ENCODE peak calls at places on chromosomes 16 and 17, in six cellular contexts. One of them, this sample, is unnamed.

GRCh38 chr17:39740357-39741111 is 2.8 kb downstream of the GRB7 start:
- DNase-seq in PC-3: peak; percentile 82
- DNase-seq in GM12878: no peak
- DNase-seq in mammary epithelial cell: peak; percentile 94
- DNase-seq in fibroblast of lung: peak; percentile 50
- DNase-seq in GM23338: peak; percentile 95
- DNase-seq in this sample: no peak

GRCh38 chr16:85935957-85936760 is 37.2 kb downstream of the IRF8 start:
- DNase-seq in PC-3: no peak
- DNase-seq in GM12878: peak; percentile 89
- DNase-seq in mammary epithelial cell: no peak
- DNase-seq in fibroblast of lung: peak; percentile 35
- DNase-seq in GM23338: no peak
- DNase-seq in this sample: peak; percentile 52

GRCh38 chr16:10828851-10829331 is 10.3 kb upstream of the TVP23A start:
- DNase-seq in PC-3: peak; percentile 62
- DNase-seq in GM12878: no peak
- DNase-seq in mammary epithelial cell: peak; percentile 73
- DNase-seq in fibroblast of lung: peak; percentile 86
- DNase-seq in GM23338: peak; percentile 30
- DNase-seq in this sample: no peak

GRCh38 chr16:72023962-72024361 is 15.4 kb downstream of the DHODH start:
- DNase-seq in PC-3: no peak
- DNase-seq in GM12878: no peak
- DNase-seq in mammary epithelial cell: no peak
- DNase-seq in fibroblast of lung: no peak
- DNase-seq in GM23338: no peak
- DNase-seq in this sample: no peak

GRCh38 chr16:71672125-71672524 is 46.1 kb downstream of the MARVELD3 start:
- DNase-seq in PC-3: no peak
- DNase-seq in GM12878: no peak
- DNase-seq in mammary epithelial cell: no peak
- DNase-seq in fibroblast of lung: no peak
- DNase-seq in GM23338: no peak
- DNase-seq in this sample: no peak

GRCh38 chr17:45243750-45244149 is 18.1 kb downstream of the SPATA32 start:
- DNase-seq in PC-3: no peak
- DNase-seq in GM12878: no peak
- DNase-seq in mammary epithelial cell: no peak
- DNase-seq in fibroblast of lung: no peak
- DNase-seq in GM23338: no peak
- DNase-seq in this sample: no peak

GRCh38 chr17:77132411-77133086 is 8.2 kb upstream of the SEC14L1 start:
- DNase-seq in PC-3: peak; percentile 42
- DNase-seq in GM12878: no peak
- DNase-seq in mammary epithelial cell: peak; percentile 53
- DNase-seq in fibroblast of lung: no peak
- DNase-seq in GM23338: no peak
- DNase-seq in this sample: no peak

GRCh38 chr17:41683441-41684007 is 5.2 kb upstream of the EIF1 start:
- DNase-seq in PC-3: no peak
- DNase-seq in GM12878: no peak
- DNase-seq in mammary epithelial cell: no peak
- DNase-seq in fibroblast of lung: no peak
- DNase-seq in GM23338: no peak
- DNase-seq in this sample: no peak

GRCh38 chr16:73113326-73113720 is 65.4 kb upstream of the ZFHX3 start:
- DNase-seq in PC-3: no peak
- DNase-seq in GM12878: no peak
- DNase-seq in mammary epithelial cell: peak; percentile 82
- DNase-seq in fibroblast of lung: peak; percentile 26
- DNase-seq in GM23338: no peak
- DNase-seq in this sample: no peak

GRCh38 chr17:40100669-40101366 is 429 bp upstream of the NR1D1 start:
- DNase-seq in PC-3: peak; percentile 96
- DNase-seq in GM12878: peak; percentile 82
- DNase-seq in mammary epithelial cell: peak; percentile 98
- DNase-seq in fibroblast of lung: peak; percentile 97
- DNase-seq in GM23338: peak; percentile 99
- DNase-seq in this sample: peak; percentile 97

GRCh38 chr16:70737377-70738082 is 51.7 kb upstream of the MTSS2 start:
- DNase-seq in PC-3: no peak
- DNase-seq in GM12878: peak; percentile 81
- DNase-seq in mammary epithelial cell: peak; percentile 67
- DNase-seq in fibroblast of lung: peak; percentile 80
- DNase-seq in GM23338: no peak
- DNase-seq in this sample: peak; percentile 98

GRCh38 chr16:64489449-64489848 is 632.4 kb downstream of the CDH11 start:
- DNase-seq in PC-3: no peak
- DNase-seq in GM12878: no peak
- DNase-seq in mammary epithelial cell: no peak
- DNase-seq in fibroblast of lung: peak; percentile 30
- DNase-seq in GM23338: no peak
- DNase-seq in this sample: no peak

GRCh38 chr17:72063756-72064461 is 56.9 kb upstream of the SOX9 start:
- DNase-seq in PC-3: peak; percentile 50
- DNase-seq in GM12878: no peak
- DNase-seq in mammary epithelial cell: peak; percentile 58
- DNase-seq in fibroblast of lung: no peak
- DNase-seq in GM23338: no peak
- DNase-seq in this sample: no peak

GRCh38 chr16:67672739-67673662 is 6.4 kb downstream of the C16orf86 start:
- DNase-seq in PC-3: peak; percentile 59
- DNase-seq in GM12878: no peak
- DNase-seq in mammary epithelial cell: peak; percentile 39
- DNase-seq in fibroblast of lung: peak; percentile 65
- DNase-seq in GM23338: peak; percentile 87
- DNase-seq in this sample: peak; percentile 61

GRCh38 chr16:16025214-16025968 is 76.0 kb downstream of the ABCC1 start:
- DNase-seq in PC-3: peak; percentile 70
- DNase-seq in GM12878: no peak
- DNase-seq in mammary epithelial cell: peak; percentile 85
- DNase-seq in fibroblast of lung: peak; percentile 97
- DNase-seq in GM23338: no peak
- DNase-seq in this sample: no peak

GRCh38 chr16:56193951-56194726 is 2.9 kb downstream of the GNAO1 start:
- DNase-seq in PC-3: no peak
- DNase-seq in GM12878: no peak
- DNase-seq in mammary epithelial cell: peak; percentile 45
- DNase-seq in fibroblast of lung: peak; percentile 69
- DNase-seq in GM23338: peak; percentile 96
- DNase-seq in this sample: no peak

GRCh38 chr16:70723740-70724145 is 37.9 kb upstream of the MTSS2 start:
- DNase-seq in PC-3: no peak
- DNase-seq in GM12878: no peak
- DNase-seq in mammary epithelial cell: no peak
- DNase-seq in fibroblast of lung: no peak
- DNase-seq in GM23338: no peak
- DNase-seq in this sample: no peak

DNA sequence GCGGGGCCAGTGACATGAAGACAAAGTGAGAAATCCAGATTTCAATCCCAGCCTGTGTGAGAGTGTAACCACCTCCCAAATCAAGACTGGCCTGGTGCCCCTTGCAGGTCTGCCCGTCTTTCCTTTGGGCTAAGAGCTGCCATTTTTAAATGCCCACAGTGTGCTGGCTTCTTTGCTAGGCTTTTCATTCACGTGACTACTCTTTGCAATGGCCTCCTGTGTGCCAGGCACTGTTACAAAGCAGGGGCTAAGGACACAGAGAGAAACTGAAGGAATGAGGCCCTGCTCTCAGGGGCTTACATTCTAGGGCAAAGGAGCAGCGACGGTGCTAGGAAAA is 269 bp upstream of the ZSCAN10 start:
- DNase-seq in PC-3: no peak
- DNase-seq in GM12878: no peak
- DNase-seq in mammary epithelial cell: no peak
- DNase-seq in fibroblast of lung: no peak
- DNase-seq in GM23338: no peak
- DNase-seq in this sample: no peak
- H3K4me3 ChIP-seq in PC-3: no peak overlapping the region
- H3K4me3 ChIP-seq in GM12878: no peak overlapping the region
- H3K4me3 ChIP-seq in mammary epithelial cell: no peak overlapping the region
- H3K4me3 ChIP-seq in fibroblast of lung: no peak overlapping the region
- H3K4me3 ChIP-seq in GM23338: peak overlapping the region; percentile 89
- H3K4me3 ChIP-seq in this sample: no peak overlapping the region

GRCh38 chr17:3659541-3660111 is 8.8 kb downstream of the TAX1BP3 start:
- DNase-seq in PC-3: peak; percentile 58
- DNase-seq in GM12878: no peak
- DNase-seq in mammary epithelial cell: peak; percentile 80
- DNase-seq in fibroblast of lung: peak; percentile 89
- DNase-seq in GM23338: no peak
- DNase-seq in this sample: peak; percentile 3
- TF ChIP-seq CTCF in PC-3: no peak
- TF ChIP-seq CTCF in GM12878: no peak
- TF ChIP-seq CTCF in mammary epithelial cell: no peak
- TF ChIP-seq CTCF in fibroblast of lung: peak; percentile 44
- TF ChIP-seq CTCF in GM23338: no peak
- TF ChIP-seq CTCF in this sample: no peak

GRCh38 chr16:49664221-49665215 is 191.4 kb downstream of the ZNF423 start:
- DNase-seq in PC-3: no peak
- DNase-seq in GM12878: no peak
- DNase-seq in mammary epithelial cell: no peak
- DNase-seq in fibroblast of lung: no peak
- DNase-seq in GM23338: no peak
- DNase-seq in this sample: no peak
- H3K4me2 ChIP-seq in PC-3: no peak overlapping the region
- H3K4me2 ChIP-seq in GM12878: no peak overlapping the region
- H3K4me2 ChIP-seq in mammary epithelial cell: no peak overlapping the region
- H3K4me2 ChIP-seq in fibroblast of lung: no peak overlapping the region
- H3K4me2 ChIP-seq in GM23338: no peak overlapping the region
- H3K4me2 ChIP-seq in this sample: no peak overlapping the region

GRCh38 chr16:1019234-1019933 is 37.8 kb downstream of the SOX8 start:
- DNase-seq in PC-3: peak; percentile 32
- DNase-seq in GM12878: no peak
- DNase-seq in mammary epithelial cell: peak; percentile 14
- DNase-seq in fibroblast of lung: peak; percentile 62
- DNase-seq in GM23338: no peak
- DNase-seq in this sample: no peak
- H3K4me3 ChIP-seq in PC-3: peak overlapping the region; percentile 46
- H3K4me3 ChIP-seq in GM12878: no peak overlapping the region
- H3K4me3 ChIP-seq in mammary epithelial cell: no peak overlapping the region
- H3K4me3 ChIP-seq in fibroblast of lung: no peak overlapping the region
- H3K4me3 ChIP-seq in GM23338: no peak overlapping the region
- H3K4me3 ChIP-seq in this sample: no peak overlapping the region

GRCh38 chr16:4899474-4899846 is 37.5 kb downstream of the PPL start:
- DNase-seq in PC-3: no peak
- DNase-seq in GM12878: no peak
- DNase-seq in mammary epithelial cell: no peak
- DNase-seq in fibroblast of lung: no peak
- DNase-seq in GM23338: no peak
- DNase-seq in this sample: no peak
- TF ChIP-seq CTCF in PC-3: no peak
- TF ChIP-seq CTCF in GM12878: no peak
- TF ChIP-seq CTCF in mammary epithelial cell: no peak
- TF ChIP-seq CTCF in fibroblast of lung: no peak
- TF ChIP-seq CTCF in GM23338: no peak
- TF ChIP-seq CTCF in this sample: no peak

GRCh38 chr17:17417718-17418151 is 59.1 kb upstream of the MED9 start:
- DNase-seq in PC-3: no peak
- DNase-seq in GM12878: no peak
- DNase-seq in mammary epithelial cell: no peak
- DNase-seq in fibroblast of lung: no peak
- DNase-seq in GM23338: no peak
- DNase-seq in this sample: no peak

GRCh38 chr17:17420035-17420434 is 56.8 kb upstream of the MED9 start:
- DNase-seq in PC-3: no peak
- DNase-seq in GM12878: no peak
- DNase-seq in mammary epithelial cell: no peak
- DNase-seq in fibroblast of lung: no peak
- DNase-seq in GM23338: no peak
- DNase-seq in this sample: no peak

GRCh38 chr17:17419166-17419565 is 57.6 kb upstream of the MED9 start:
- DNase-seq in PC-3: no peak
- DNase-seq in GM12878: no peak
- DNase-seq in mammary epithelial cell: no peak
- DNase-seq in fibroblast of lung: no peak
- DNase-seq in GM23338: no peak
- DNase-seq in this sample: no peak

GRCh38 chr17:17420561-17421269 is 56.1 kb upstream of the MED9 start:
- DNase-seq in PC-3: no peak
- DNase-seq in GM12878: no peak
- DNase-seq in mammary epithelial cell: no peak
- DNase-seq in fibroblast of lung: no peak
- DNase-seq in GM23338: no peak
- DNase-seq in this sample: no peak

GRCh38 chr17:17419621-17420020 is 57.2 kb upstream of the MED9 start:
- DNase-seq in PC-3: no peak
- DNase-seq in GM12878: no peak
- DNase-seq in mammary epithelial cell: no peak
- DNase-seq in fibroblast of lung: no peak
- DNase-seq in GM23338: no peak
- DNase-seq in this sample: no peak
- H3K4me2 ChIP-seq in PC-3: no peak overlapping the region
- H3K4me2 ChIP-seq in GM12878: no peak overlapping the region
- H3K4me2 ChIP-seq in mammary epithelial cell: no peak overlapping the region
- H3K4me2 ChIP-seq in fibroblast of lung: no peak overlapping the region
- H3K4me2 ChIP-seq in GM23338: no peak overlapping the region
- H3K4me2 ChIP-seq in this sample: no peak overlapping the region

GRCh38 chr17:64399767-64400156 is 9.1 kb upstream of the PECAM1 start:
- DNase-seq in PC-3: no peak
- DNase-seq in GM12878: no peak
- DNase-seq in mammary epithelial cell: no peak
- DNase-seq in fibroblast of lung: no peak
- DNase-seq in GM23338: no peak
- DNase-seq in this sample: no peak

GRCh38 chr17:64400644-64401043 is 10.0 kb upstream of the PECAM1 start:
- DNase-seq in PC-3: no peak
- DNase-seq in GM12878: no peak
- DNase-seq in mammary epithelial cell: no peak
- DNase-seq in fibroblast of lung: no peak
- DNase-seq in GM23338: no peak
- DNase-seq in this sample: no peak

GRCh38 chr17:64401244-64401860 is 10.7 kb upstream of the PECAM1 start:
- DNase-seq in PC-3: no peak
- DNase-seq in GM12878: no peak
- DNase-seq in mammary epithelial cell: no peak
- DNase-seq in fibroblast of lung: no peak
- DNase-seq in GM23338: no peak
- DNase-seq in this sample: no peak

GRCh38 chr17:64399071-64399766 is 8.6 kb upstream of the PECAM1 start:
- DNase-seq in PC-3: peak; percentile 82
- DNase-seq in GM12878: no peak
- DNase-seq in mammary epithelial cell: peak; percentile 50
- DNase-seq in fibroblast of lung: peak; percentile 65
- DNase-seq in GM23338: no peak
- DNase-seq in this sample: no peak

DNA sequence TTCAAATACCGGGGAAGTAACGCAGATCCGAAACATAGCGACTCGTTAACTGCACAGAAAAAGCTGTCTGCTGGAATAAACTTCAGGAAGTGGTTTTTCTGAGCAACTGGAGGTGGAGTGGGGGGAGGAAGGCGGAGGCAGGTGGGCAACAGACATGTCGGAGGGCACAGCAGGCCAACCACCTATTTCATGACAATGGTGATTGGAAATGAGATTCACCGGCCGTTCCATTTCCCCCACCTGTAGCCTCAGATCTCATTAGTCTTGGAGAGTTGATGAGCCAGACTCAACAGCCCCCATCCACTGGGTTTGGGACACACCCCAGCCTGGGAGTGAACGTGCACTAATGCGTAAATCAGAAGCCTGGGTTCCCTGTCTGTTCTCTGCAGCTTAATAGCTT is 7.7 kb upstream of the PECAM1 start:
- DNase-seq in PC-3: no peak
- DNase-seq in GM12878: no peak
- DNase-seq in mammary epithelial cell: no peak
- DNase-seq in fibroblast of lung: no peak
- DNase-seq in GM23338: no peak
- DNase-seq in this sample: no peak
- H3K4me3 ChIP-seq in PC-3: no peak overlapping the region
- H3K4me3 ChIP-seq in GM12878: no peak overlapping the region
- H3K4me3 ChIP-seq in mammary epithelial cell: no peak overlapping the region
- H3K4me3 ChIP-seq in fibroblast of lung: no peak overlapping the region
- H3K4me3 ChIP-seq in GM23338: no peak overlapping the region
- H3K4me3 ChIP-seq in this sample: no peak overlapping the region